ENCODE peak calls at places on chromosomes 16 and 17, in four cellular contexts. T is CD4-positive, alpha-beta T cell; X is CD8-positive, alpha-beta T cell; N is CD4-positive, CD25-positive, alpha-beta regulatory T cell. J is an unnamed sample.

GRCh38 chr17:40422990-40423611 is 5.4 kb upstream of the TOP2A start:
- DNase-seq in T (no peak), X (no peak), N (no peak), J (no peak)

GRCh38 chr16:67447508-67448076 is 16.7 kb downstream of the HSD11B2 start:
- DNase-seq in T (peak; percentile 32), X (peak; percentile 42), N (peak; percentile 13), J (no peak)

GRCh38 chr17:41736983-41737679 is 2.7 kb upstream of the HAP1 start:
- DNase-seq in T (no peak), X (no peak), N (no peak), J (no peak)

GRCh38 chr16:12951392-12951791 is 50.0 kb downstream of the SHISA9 start:
- DNase-seq in T (no peak), X (no peak), N (no peak), J (no peak)

GRCh38 chr16:86994651-86995171 is 322.5 kb downstream of the C16orf95 start:
- DNase-seq in T (no peak), X (no peak), N (no peak), J (no peak)

GRCh38 chr17:76427457-76428231 is 25.3 kb downstream of the UBE2O start:
- DNase-seq in T (no peak), X (no peak), N (no peak), J (no peak)

GRCh38 chr17:80474231-80474932 is 2.0 kb downstream of the NPTX1 start:
- DNase-seq in T (peak; percentile 9), X (no peak), N (no peak), J (no peak)

GRCh38 chr17:75832652-75833400 is 11.4 kb downstream of the UNC13D start:
- DNase-seq in T (peak; percentile 37), X (peak; percentile 31), N (peak; percentile 22), J (no peak)

GRCh38 chr16:56960681-56961281 is 969 bp upstream of the CETP start:
- DNase-seq in T (no peak), X (no peak), N (no peak), J (no peak)

GRCh38 chr17:42673266-42673884 is 3.4 kb downstream of the PLEKHH3 start:
- DNase-seq in T (no peak), X (no peak), N (no peak), J (no peak)

GRCh38 chr16:3194792-3195191 is 6.8 kb downstream of the OR1F1 start:
- DNase-seq in T (no peak), X (no peak), N (no peak), J (no peak)

GRCh38 chr16:3190949-3191353 is 2.9 kb downstream of the OR1F1 start:
- DNase-seq in T (no peak), X (no peak), N (no peak), J (no peak)

GRCh38 chr16:3193221-3194212 is 5.5 kb downstream of the OR1F1 start:
- DNase-seq in T (no peak), X (no peak), N (no peak), J (no peak)

GRCh38 chr16:3189869-3190268 is 1.9 kb downstream of the OR1F1 start:
- DNase-seq in T (no peak), X (no peak), N (no peak), J (no peak)

DNA sequence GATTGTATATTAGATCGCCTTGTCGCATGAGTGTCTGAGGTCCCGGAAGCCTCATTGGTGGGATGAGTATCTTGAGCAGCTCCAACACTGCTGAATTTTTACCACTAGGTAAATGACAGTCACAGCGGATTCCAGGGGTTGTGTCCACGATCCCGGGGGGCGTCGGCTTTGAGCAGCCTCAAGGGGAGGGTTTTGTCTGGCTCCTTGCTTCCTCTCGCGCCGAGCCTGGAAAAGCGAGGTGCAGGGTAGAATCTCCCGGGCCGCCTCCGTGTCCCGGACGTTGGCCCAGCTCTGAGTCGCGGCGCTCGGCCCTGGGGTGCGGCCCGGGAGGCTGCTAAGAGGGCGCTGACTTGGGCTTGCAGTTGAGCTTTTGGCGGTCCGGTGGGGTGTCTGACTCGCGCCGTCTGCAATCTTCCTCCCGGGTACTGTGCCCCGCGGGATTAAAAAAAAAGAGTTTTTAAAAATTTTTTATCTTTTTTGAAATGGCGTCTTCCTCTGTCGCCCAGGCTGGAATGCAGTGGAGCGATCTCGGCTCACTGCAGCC is 4.5 kb downstream of the OR1F1 start:
- DNase-seq in T (no peak), X (no peak), N (no peak), J (no peak)
- H3K9me3 ChIP-seq in T (peaks cover 5% of the 10 kb centered on the region), X (no peaks in the 10 kb centered on the region), N (no peaks in the 10 kb centered on the region), J (peaks cover 2% of the 10 kb centered on the region)

DNA sequence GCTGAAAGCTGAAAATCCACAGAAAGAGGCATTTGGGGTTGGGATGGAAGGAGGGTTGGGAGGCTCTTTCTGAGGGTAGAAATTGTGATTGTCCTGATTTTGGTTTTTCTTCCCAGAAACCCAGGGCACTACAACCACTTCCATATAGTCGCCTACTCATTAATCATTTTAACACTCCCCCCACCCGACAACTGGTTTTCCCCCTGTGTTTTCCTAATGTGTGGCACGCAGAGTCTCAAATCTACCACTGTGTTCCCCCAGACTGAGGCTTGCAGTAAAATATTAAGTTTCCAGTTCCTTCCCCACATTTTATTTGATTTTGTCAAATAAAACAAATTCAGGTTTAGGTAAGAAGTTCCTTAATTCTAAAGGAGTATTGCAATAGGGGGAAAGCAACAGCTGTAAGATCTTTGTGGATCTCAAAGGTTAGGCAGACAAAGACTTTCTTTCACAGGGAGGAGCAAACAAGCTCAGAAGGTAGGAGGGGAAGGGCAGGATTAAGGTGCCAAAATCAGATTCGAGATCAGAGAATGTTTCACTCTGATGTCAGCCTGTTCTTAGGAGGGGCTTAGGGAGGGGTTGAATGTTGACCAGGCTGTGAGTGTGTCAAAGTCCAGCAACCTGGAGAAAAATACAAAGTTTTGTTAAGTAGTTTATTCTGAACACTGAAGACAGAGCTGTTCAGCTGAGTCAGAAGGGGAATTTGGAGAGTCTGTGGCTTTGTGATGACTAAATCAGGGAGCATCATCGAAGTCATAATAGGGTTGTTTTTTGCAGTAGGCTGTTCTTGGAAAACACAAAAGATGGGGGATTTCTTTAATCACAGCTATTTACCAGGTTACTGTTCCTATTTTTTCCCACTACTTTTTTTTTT is 3.6 kb downstream of the ZNF267 start:
- DNase-seq in T (no peak), X (peak; percentile 47), N (peak; percentile 48), J (peak; percentile 23)
- H3K9me3 ChIP-seq in T (no peaks in the 10 kb centered on the region), X (no peaks in the 10 kb centered on the region), N (peaks cover 4% of the 10 kb centered on the region), J (peaks cover 6% of the 10 kb centered on the region)

GRCh38 chr17:28729950-28730330 is 1.4 kb downstream of the NEK8 start:
- DNase-seq in T (no peak), X (no peak), N (no peak), J (no peak)

GRCh38 chr17:28726396-28726911 is 421 bp upstream of the TLCD1 start:
- DNase-seq in T (peak; percentile 49), X (peak; percentile 66), N (peak; percentile 63), J (peak; percentile 39)

GRCh38 chr17:28726912-28727726 is 1.1 kb upstream of the TLCD1 start:
- DNase-seq in T (peak; percentile 84), X (peak; percentile 91), N (peak; percentile 83), J (peak; percentile 91)

GRCh38 chr17:28727727-28728363 is 743 bp upstream of the NEK8 start:
- DNase-seq in T (peak; percentile 70), X (peak; percentile 83), N (peak; percentile 84), J (peak; percentile 88)

GRCh38 chr17:28728364-28729200 is at the start of gene NEK8:
- DNase-seq in T (peak; percentile 96), X (peak; percentile 99), N (peak; percentile 95), J (peak; percentile 97)
- H3K9me3 ChIP-seq in T (no peaks in the 10 kb centered on the region), X (no peaks in the 10 kb centered on the region), N (no peaks in the 10 kb centered on the region), J (peaks cover 3% of the 10 kb centered on the region)

GRCh38 chr17:57388326-57388725 is 132.0 kb downstream of the MSI2 start:
- DNase-seq in T (no peak), X (no peak), N (no peak), J (no peak)
- H3K9me3 ChIP-seq in T (peaks cover 28% of the 10 kb centered on the region), X (peaks cover 9% of the 10 kb centered on the region), N (peaks cover 45% of the 10 kb centered on the region), J (no peaks in the 10 kb centered on the region)

GRCh38 chr16:35788381-35788780 is 2329.0 kb downstream of the TP53TG3F start:
- DNase-seq in T (no peak), X (no peak), N (no peak), J (no peak)
- H3K9me3 ChIP-seq in T (peaks cover 46% of the 10 kb centered on the region), X (no peaks in the 10 kb centered on the region), N (peaks cover 77% of the 10 kb centered on the region), J (no peaks in the 10 kb centered on the region)

GRCh38 chr16:35629001-35629400 is 2169.6 kb downstream of the TP53TG3F start:
- DNase-seq in T (no peak), X (no peak), N (no peak), J (no peak)
- H3K9me3 ChIP-seq in T (peaks cover 28% of the 10 kb centered on the region), X (no peaks in the 10 kb centered on the region), N (peaks cover 12% of the 10 kb centered on the region), J (no peaks in the 10 kb centered on the region)

GRCh38 chr16:15980329-15980728 is 30.9 kb downstream of the ABCC1 start:
- DNase-seq in T (no peak), X (no peak), N (no peak), J (no peak)

GRCh38 chr16:15976929-15977637 is 27.7 kb downstream of the ABCC1 start:
- DNase-seq in T (no peak), X (no peak), N (no peak), J (no peak)

GRCh38 chr16:15976225-15976812 is 26.9 kb downstream of the ABCC1 start:
- DNase-seq in T (no peak), X (no peak), N (no peak), J (no peak)

GRCh38 chr16:15981382-15981781 is 32.0 kb downstream of the ABCC1 start:
- DNase-seq in T (no peak), X (no peak), N (no peak), J (no peak)

GRCh38 chr16:15979801-15980200 is 30.4 kb downstream of the ABCC1 start:
- DNase-seq in T (no peak), X (no peak), N (no peak), J (no peak)
- H3K9me3 ChIP-seq in T (peaks cover 22% of the 10 kb centered on the region), X (peaks cover 5% of the 10 kb centered on the region), N (peaks cover 30% of the 10 kb centered on the region), J (no peaks in the 10 kb centered on the region)

GRCh38 chr16:35713762-35714650 is 2254.6 kb downstream of the TP53TG3F start:
- DNase-seq in T (no peak), X (no peak), N (no peak), J (no peak)

GRCh38 chr16:35711958-35712357 is 2252.5 kb downstream of the TP53TG3F start:
- DNase-seq in T (no peak), X (no peak), N (no peak), J (no peak)

GRCh38 chr16:35706901-35707300 is 2247.5 kb downstream of the TP53TG3F start:
- DNase-seq in T (no peak), X (no peak), N (no peak), J (no peak)

GRCh38 chr16:35714665-35715064 is 2255.3 kb downstream of the TP53TG3F start:
- DNase-seq in T (no peak), X (no peak), N (no peak), J (no peak)

DNA sequence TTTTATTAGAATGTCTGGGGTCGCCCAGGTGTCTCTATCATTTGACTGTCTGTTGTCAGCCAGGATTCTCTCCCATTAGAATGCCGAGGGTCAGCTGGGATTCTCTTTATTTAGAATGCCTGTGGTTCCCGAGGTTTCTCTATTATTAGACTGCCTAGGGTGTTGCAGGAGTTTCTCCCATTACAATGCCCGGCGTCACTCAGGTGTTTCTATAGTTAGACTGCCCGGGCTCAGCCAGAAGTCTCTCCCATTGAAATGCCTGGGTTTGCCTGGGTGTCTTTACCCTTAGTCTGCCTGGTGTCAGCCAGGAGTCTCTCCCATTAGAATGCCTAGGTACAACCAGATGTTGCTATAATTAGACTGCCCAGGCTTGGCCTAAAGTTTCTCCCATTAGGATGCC is 2252.0 kb downstream of the TP53TG3F start:
- DNase-seq in T (no peak), X (no peak), N (no peak), J (no peak)
- H3K9me3 ChIP-seq in T (peaks cover 35% of the 10 kb centered on the region), X (no peaks in the 10 kb centered on the region), N (peaks cover 39% of the 10 kb centered on the region), J (no peaks in the 10 kb centered on the region)

GRCh38 chr16:25676820-25677219 is 14.9 kb upstream of the HS3ST4 start:
- DNase-seq in T (no peak), X (no peak), N (no peak), J (no peak)
- H3K9me3 ChIP-seq in T (no peaks in the 10 kb centered on the region), X (no peaks in the 10 kb centered on the region), N (no peaks in the 10 kb centered on the region), J (no peaks in the 10 kb centered on the region)